ENCODE peak calls at places on chromosome 17, in six cellular contexts. One of them, this sample, is unnamed.

GRCh38 chr17:30969989-30970680 is 704 bp upstream of the RNF135 start:
- DNase-seq in IMR-90: no peak
- DNase-seq in H1: peak; percentile 56
- DNase-seq in mesenchymal stem cell: no peak
- DNase-seq in trophoblast cell: peak; percentile 78
- DNase-seq in neuronal stem cell: no peak
- DNase-seq in this sample: peak; percentile 68

GRCh38 chr17:76872874-76873221 is 4.6 kb downstream of the MGAT5B start:
- DNase-seq in IMR-90: no peak
- DNase-seq in trophoblast cell: no peak
- DNase-seq in H1: no peak
- DNase-seq in neuronal stem cell: no peak
- DNase-seq in mesenchymal stem cell: no peak
- DNase-seq in this sample: no peak

GRCh38 chr17:57783338-57783742 is 38.2 kb upstream of the CCDC182 start:
- DNase-seq in trophoblast cell: peak; percentile 52
- DNase-seq in neuronal stem cell: peak; percentile 84
- DNase-seq in mesenchymal stem cell: peak; percentile 44
- DNase-seq in IMR-90: peak; percentile 5
- DNase-seq in H1: peak; percentile 99
- DNase-seq in this sample: peak; percentile 90

GRCh38 chr17:41446806-41447205 is 6.0 kb upstream of the KRT38 start:
- DNase-seq in trophoblast cell: peak; percentile 88
- DNase-seq in IMR-90: peak; percentile 86
- DNase-seq in mesenchymal stem cell: peak; percentile 56
- DNase-seq in H1: no peak
- DNase-seq in neuronal stem cell: no peak
- DNase-seq in this sample: no peak

GRCh38 chr17:65558683-65559311 is 2.7 kb downstream of the AXIN2 start:
- DNase-seq in neuronal stem cell: no peak
- DNase-seq in H1: no peak
- DNase-seq in trophoblast cell: no peak
- DNase-seq in IMR-90: no peak
- DNase-seq in mesenchymal stem cell: no peak
- DNase-seq in this sample: peak; percentile 73

GRCh38 chr17:19642373-19642893 is 6.1 kb upstream of the ALDH3A2 start:
- DNase-seq in neuronal stem cell: no peak
- DNase-seq in IMR-90: no peak
- DNase-seq in H1: no peak
- DNase-seq in mesenchymal stem cell: no peak
- DNase-seq in trophoblast cell: peak; percentile 7
- DNase-seq in this sample: no peak

GRCh38 chr17:17077861-17078732 is 35.8 kb downstream of the MPRIP start:
- DNase-seq in mesenchymal stem cell: no peak
- DNase-seq in trophoblast cell: peak; percentile 93
- DNase-seq in neuronal stem cell: no peak
- DNase-seq in IMR-90: no peak
- DNase-seq in H1: no peak
- DNase-seq in this sample: peak; percentile 30

GRCh38 chr17:4987767-4988083 is 250 bp upstream of the CAMTA2 start:
- DNase-seq in H1: no peak
- DNase-seq in IMR-90: no peak
- DNase-seq in trophoblast cell: no peak
- DNase-seq in mesenchymal stem cell: no peak
- DNase-seq in neuronal stem cell: no peak
- DNase-seq in this sample: no peak

GRCh38 chr17:16391451-16391850 is 10.6 kb downstream of the UBB start:
- DNase-seq in neuronal stem cell: no peak
- DNase-seq in trophoblast cell: no peak
- DNase-seq in mesenchymal stem cell: no peak
- DNase-seq in H1: no peak
- DNase-seq in IMR-90: no peak
- DNase-seq in this sample: no peak

GRCh38 chr17:20063665-20064648 is 54.8 kb downstream of the SPECC1 start:
- DNase-seq in H1: no peak
- DNase-seq in neuronal stem cell: no peak
- DNase-seq in IMR-90: peak; percentile 87
- DNase-seq in mesenchymal stem cell: peak; percentile 53
- DNase-seq in trophoblast cell: peak; percentile 34
- DNase-seq in this sample: no peak

GRCh38 chr17:5587431-5588032 is 3.2 kb upstream of the NLRP1 start:
- DNase-seq in IMR-90: peak; percentile 76
- DNase-seq in H1: no peak
- DNase-seq in neuronal stem cell: peak; percentile 83
- DNase-seq in mesenchymal stem cell: peak; percentile 80
- DNase-seq in trophoblast cell: peak; percentile 93
- DNase-seq in this sample: peak; percentile 85

GRCh38 chr17:65093930-65094329 is 37.4 kb upstream of the GNA13 start:
- DNase-seq in IMR-90: no peak
- DNase-seq in neuronal stem cell: no peak
- DNase-seq in mesenchymal stem cell: no peak
- DNase-seq in H1: no peak
- DNase-seq in trophoblast cell: peak; percentile 50
- DNase-seq in this sample: peak; percentile 54

GRCh38 chr17:42422958-42423712 is at the start of gene CAVIN1:
- DNase-seq in IMR-90: peak; percentile 98
- DNase-seq in mesenchymal stem cell: peak; percentile 96
- DNase-seq in H1: peak; percentile 94
- DNase-seq in trophoblast cell: peak; percentile 76
- DNase-seq in neuronal stem cell: peak; percentile 93
- DNase-seq in this sample: peak; percentile 94

DNA sequence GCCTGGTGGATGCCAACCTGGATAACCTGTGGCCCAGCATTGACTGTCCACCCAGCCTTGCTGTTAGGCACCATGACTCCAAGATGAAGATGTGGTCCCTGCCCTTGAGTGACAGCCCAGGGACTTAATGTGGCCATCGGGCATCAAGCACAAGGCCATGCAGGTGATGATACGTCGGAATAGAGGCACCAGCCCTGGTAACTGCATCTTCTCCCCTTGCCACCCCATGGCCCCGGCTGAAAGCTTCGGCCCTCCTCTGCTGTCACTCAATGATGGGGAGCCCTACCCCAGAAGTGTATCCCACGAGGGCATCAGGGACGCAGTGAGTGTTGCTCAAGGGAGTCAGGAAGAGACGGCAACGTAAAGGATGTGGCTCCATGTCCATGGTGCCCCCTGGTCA is 2.0 kb downstream of the NT5C start:
- DNase-seq in H1: no peak
- DNase-seq in IMR-90: no peak
- DNase-seq in mesenchymal stem cell: no peak
- DNase-seq in trophoblast cell: no peak
- DNase-seq in neuronal stem cell: no peak
- DNase-seq in this sample: no peak
- H3K4me2 ChIP-seq in H1: no peak overlapping the region
- H3K4me2 ChIP-seq in IMR-90: no peak overlapping the region
- H3K4me2 ChIP-seq in mesenchymal stem cell: no peak overlapping the region
- H3K4me2 ChIP-seq in trophoblast cell: no peak overlapping the region
- H3K4me2 ChIP-seq in neuronal stem cell: no peak overlapping the region
- H3K4me2 ChIP-seq in this sample: no peak overlapping the region

DNA sequence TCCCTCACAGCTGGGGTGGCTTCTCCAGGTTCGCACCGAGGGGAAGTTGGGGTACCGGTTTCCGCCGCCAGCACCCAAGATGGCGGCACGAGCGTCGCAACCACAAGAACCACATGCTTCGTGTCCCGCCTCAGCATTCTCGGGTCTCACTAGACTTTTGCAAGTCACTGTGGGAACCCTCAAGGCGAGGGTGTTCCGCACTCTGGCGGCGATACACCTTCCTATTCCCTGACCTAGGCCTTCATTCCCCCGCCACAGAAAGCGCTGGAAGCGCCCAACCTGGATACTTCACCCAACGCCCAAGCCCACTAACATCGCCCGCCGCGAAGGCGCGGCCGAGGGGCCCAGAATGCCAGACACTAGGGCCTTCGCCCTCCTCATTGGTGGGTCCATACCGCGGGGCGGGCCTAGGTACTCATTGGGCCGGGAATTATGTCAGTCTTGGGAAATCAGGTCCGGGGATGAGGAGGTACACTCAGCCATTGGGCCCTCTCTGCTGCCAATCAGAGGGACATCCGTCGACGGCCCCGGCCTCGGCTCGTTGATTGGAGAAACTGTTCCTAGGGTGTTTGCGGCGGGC is 328 bp upstream of the NFE2L1 start:
- DNase-seq in mesenchymal stem cell: peak; percentile 100
- DNase-seq in H1: peak; percentile 96
- DNase-seq in trophoblast cell: peak; percentile 99
- DNase-seq in IMR-90: peak; percentile 100
- DNase-seq in neuronal stem cell: peak; percentile 99
- DNase-seq in this sample: peak; percentile 100
- H2BK5ac ChIP-seq in mesenchymal stem cell: peak overlapping the region; percentile 97
- H2BK5ac ChIP-seq in H1: peak overlapping the region; percentile 98
- H2BK5ac ChIP-seq in trophoblast cell: peak overlapping the region; percentile 91
- H2BK5ac ChIP-seq in IMR-90: peak overlapping the region; percentile 97
- H2BK5ac ChIP-seq in neuronal stem cell: peak overlapping the region; percentile 93
- H2BK5ac ChIP-seq in this sample: peak overlapping the region; percentile 89

GRCh38 chr17:43554857-43555256 is 8.7 kb upstream of the ETV4 start:
- DNase-seq in trophoblast cell: no peak
- DNase-seq in H1: no peak
- DNase-seq in mesenchymal stem cell: no peak
- DNase-seq in neuronal stem cell: no peak
- DNase-seq in IMR-90: no peak
- DNase-seq in this sample: no peak

GRCh38 chr17:43559161-43559816 is 13.1 kb upstream of the ETV4 start:
- DNase-seq in mesenchymal stem cell: no peak
- DNase-seq in trophoblast cell: no peak
- DNase-seq in IMR-90: no peak
- DNase-seq in H1: no peak
- DNase-seq in neuronal stem cell: no peak
- DNase-seq in this sample: no peak

GRCh38 chr17:43553501-43554018 is 7.4 kb upstream of the ETV4 start:
- DNase-seq in H1: no peak
- DNase-seq in trophoblast cell: no peak
- DNase-seq in mesenchymal stem cell: no peak
- DNase-seq in IMR-90: no peak
- DNase-seq in neuronal stem cell: no peak
- DNase-seq in this sample: no peak

GRCh38 chr17:43558805-43559160 is 12.6 kb upstream of the ETV4 start:
- DNase-seq in trophoblast cell: no peak
- DNase-seq in mesenchymal stem cell: no peak
- DNase-seq in H1: no peak
- DNase-seq in IMR-90: no peak
- DNase-seq in neuronal stem cell: no peak
- DNase-seq in this sample: no peak

GRCh38 chr17:43556292-43556691 is 10.2 kb upstream of the ETV4 start:
- DNase-seq in neuronal stem cell: no peak
- DNase-seq in mesenchymal stem cell: peak; percentile 76
- DNase-seq in H1: no peak
- DNase-seq in IMR-90: peak; percentile 29
- DNase-seq in trophoblast cell: peak; percentile 9
- DNase-seq in this sample: no peak
- H3K4me2 ChIP-seq in neuronal stem cell: no peak overlapping the region
- H3K4me2 ChIP-seq in mesenchymal stem cell: no peak overlapping the region
- H3K4me2 ChIP-seq in H1: no peak overlapping the region
- H3K4me2 ChIP-seq in IMR-90: no peak overlapping the region
- H3K4me2 ChIP-seq in trophoblast cell: no peak overlapping the region
- H3K4me2 ChIP-seq in this sample: no peak overlapping the region

GRCh38 chr17:45235071-45236001 is 13.7 kb downstream of the FMNL1 start:
- DNase-seq in neuronal stem cell: peak; percentile 83
- DNase-seq in H1: peak; percentile 92
- DNase-seq in mesenchymal stem cell: peak; percentile 73
- DNase-seq in IMR-90: peak; percentile 77
- DNase-seq in trophoblast cell: peak; percentile 84
- DNase-seq in this sample: peak; percentile 84
- H2BK5ac ChIP-seq in neuronal stem cell: no peak overlapping the region
- H2BK5ac ChIP-seq in H1: peak overlapping the region; percentile 26
- H2BK5ac ChIP-seq in mesenchymal stem cell: no peak overlapping the region
- H2BK5ac ChIP-seq in IMR-90: no peak overlapping the region
- H2BK5ac ChIP-seq in trophoblast cell: no peak overlapping the region
- H2BK5ac ChIP-seq in this sample: no peak overlapping the region

GRCh38 chr17:62343764-62344163 is 36.6 kb upstream of the EFCAB3 start:
- DNase-seq in H1: no peak
- DNase-seq in neuronal stem cell: no peak
- DNase-seq in IMR-90: no peak
- DNase-seq in mesenchymal stem cell: no peak
- DNase-seq in trophoblast cell: no peak
- DNase-seq in this sample: no peak
- H3K4me2 ChIP-seq in H1: no peak overlapping the region
- H3K4me2 ChIP-seq in neuronal stem cell: no peak overlapping the region
- H3K4me2 ChIP-seq in IMR-90: no peak overlapping the region
- H3K4me2 ChIP-seq in mesenchymal stem cell: no peak overlapping the region
- H3K4me2 ChIP-seq in trophoblast cell: no peak overlapping the region
- H3K4me2 ChIP-seq in this sample: no peak overlapping the region

DNA sequence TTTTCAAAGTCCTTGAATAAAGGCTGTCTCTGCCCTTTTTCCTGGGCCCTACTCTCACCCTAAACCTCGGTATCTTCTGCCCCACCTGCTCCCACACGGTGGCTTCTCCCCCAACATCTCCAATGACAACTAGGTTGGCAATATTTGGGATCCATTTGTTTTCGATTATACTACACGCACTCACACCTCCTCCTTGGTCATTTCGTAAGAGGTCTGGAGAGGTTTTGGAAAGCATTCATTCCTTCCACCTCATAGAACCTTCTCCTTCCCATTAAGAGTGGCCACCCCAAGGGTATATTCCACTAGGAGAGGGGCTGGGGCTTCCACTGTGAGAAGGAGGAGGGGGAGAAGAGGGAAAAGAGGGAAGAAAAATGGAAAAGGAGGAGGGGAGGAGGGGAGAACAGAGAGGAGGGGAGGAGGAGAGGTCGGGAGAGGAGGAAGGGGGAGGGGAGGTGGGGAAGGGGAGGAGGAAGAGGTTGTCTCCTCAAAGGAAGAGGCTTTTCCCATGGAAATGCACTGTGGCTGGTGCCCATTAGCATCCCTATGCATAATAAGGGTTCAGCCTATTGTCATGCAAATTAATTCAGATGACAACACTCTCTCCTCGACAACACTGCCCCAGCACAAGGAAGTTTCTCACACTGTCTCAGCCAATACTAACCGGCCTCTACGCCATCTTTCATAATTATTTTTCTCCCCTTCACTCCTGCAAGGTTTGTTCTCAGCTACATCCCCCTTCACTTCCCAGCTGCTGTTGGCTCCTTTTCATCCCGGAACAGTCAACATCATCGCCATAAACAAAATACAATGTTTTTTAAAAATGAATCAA is 30.0 kb downstream of the SOX9 start:
- DNase-seq in mesenchymal stem cell: no peak
- DNase-seq in trophoblast cell: no peak
- DNase-seq in IMR-90: no peak
- DNase-seq in H1: peak; percentile 50
- DNase-seq in neuronal stem cell: no peak
- DNase-seq in this sample: peak; percentile 94
- H2BK5ac ChIP-seq in mesenchymal stem cell: no peak overlapping the region
- H2BK5ac ChIP-seq in trophoblast cell: no peak overlapping the region
- H2BK5ac ChIP-seq in IMR-90: no peak overlapping the region
- H2BK5ac ChIP-seq in H1: peak overlapping the region; percentile 98
- H2BK5ac ChIP-seq in neuronal stem cell: no peak overlapping the region
- H2BK5ac ChIP-seq in this sample: no peak overlapping the region

GRCh38 chr17:78724999-78725398 is 57.1 kb downstream of the CYTH1 start:
- DNase-seq in neuronal stem cell: no peak
- DNase-seq in trophoblast cell: no peak
- DNase-seq in mesenchymal stem cell: no peak
- DNase-seq in IMR-90: no peak
- DNase-seq in H1: no peak
- DNase-seq in this sample: no peak
- H3K4me2 ChIP-seq in neuronal stem cell: no peak overlapping the region
- H3K4me2 ChIP-seq in trophoblast cell: no peak overlapping the region
- H3K4me2 ChIP-seq in mesenchymal stem cell: no peak overlapping the region
- H3K4me2 ChIP-seq in IMR-90: no peak overlapping the region
- H3K4me2 ChIP-seq in H1: no peak overlapping the region
- H3K4me2 ChIP-seq in this sample: no peak overlapping the region

GRCh38 chr17:7196651-7197050 is 17.5 kb upstream of the ASGR1 start:
- DNase-seq in H1: no peak
- DNase-seq in mesenchymal stem cell: no peak
- DNase-seq in IMR-90: no peak
- DNase-seq in trophoblast cell: no peak
- DNase-seq in neuronal stem cell: no peak
- DNase-seq in this sample: no peak
- H2BK5ac ChIP-seq in H1: no peak overlapping the region
- H2BK5ac ChIP-seq in mesenchymal stem cell: no peak overlapping the region
- H2BK5ac ChIP-seq in IMR-90: no peak overlapping the region
- H2BK5ac ChIP-seq in trophoblast cell: no peak overlapping the region
- H2BK5ac ChIP-seq in neuronal stem cell: no peak overlapping the region
- H2BK5ac ChIP-seq in this sample: no peak overlapping the region

GRCh38 chr17:81218459-81218858 is 4.3 kb downstream of the CEP131 start:
- DNase-seq in IMR-90: no peak
- DNase-seq in trophoblast cell: no peak
- DNase-seq in neuronal stem cell: no peak
- DNase-seq in mesenchymal stem cell: no peak
- DNase-seq in H1: no peak
- DNase-seq in this sample: no peak
- H3K4me2 ChIP-seq in IMR-90: no peak overlapping the region
- H3K4me2 ChIP-seq in trophoblast cell: no peak overlapping the region
- H3K4me2 ChIP-seq in neuronal stem cell: no peak overlapping the region
- H3K4me2 ChIP-seq in mesenchymal stem cell: no peak overlapping the region
- H3K4me2 ChIP-seq in H1: no peak overlapping the region
- H3K4me2 ChIP-seq in this sample: no peak overlapping the region

This sample was measured in mesendoderm.